ENCODE peak calls at places on chromosomes 11 and 22, in eight cellular contexts. One of them, this sample, is unnamed.
A peak's percentile ranks its signal among the peaks of the same experiment; 100 is the strongest.

GRCh38 chr11:69010964-69011623 is 2.0 kb downstream of the MRGPRF start:
- DNase-seq in esophagus muscularis mucosa: no peak
- DNase-seq in CD4-positive, CD25-positive, alpha-beta regulatory T cell: peak; percentile 53
- DNase-seq in fibroblast of lung: peak; percentile 82
- DNase-seq in uterus: peak; percentile 89
- DNase-seq in small intestine: peak; percentile 50
- DNase-seq in thoracic aorta: peak; percentile 48
- DNase-seq in brain microvascular endothelial cell: peak; percentile 46
- DNase-seq in this sample: no peak

GRCh38 chr11:38791346-38791961 is 2193.4 kb upstream of the RAG2 start:
- DNase-seq in esophagus muscularis mucosa: no peak
- DNase-seq in CD4-positive, CD25-positive, alpha-beta regulatory T cell: peak; percentile 31
- DNase-seq in fibroblast of lung: peak; percentile 61
- DNase-seq in uterus: no peak
- DNase-seq in small intestine: peak; percentile 58
- DNase-seq in thoracic aorta: no peak
- DNase-seq in brain microvascular endothelial cell: peak; percentile 66
- DNase-seq in this sample: no peak

GRCh38 chr22:45743687-45744086 is 72.1 kb downstream of the ATXN10 start:
- DNase-seq in esophagus muscularis mucosa: no peak
- DNase-seq in CD4-positive, CD25-positive, alpha-beta regulatory T cell: no peak
- DNase-seq in fibroblast of lung: no peak
- DNase-seq in uterus: no peak
- DNase-seq in small intestine: no peak
- DNase-seq in thoracic aorta: no peak
- DNase-seq in brain microvascular endothelial cell: no peak
- DNase-seq in this sample: peak; percentile 76

GRCh38 chr11:124834526-124835190 is 30.6 kb upstream of the ROBO3 start:
- DNase-seq in esophagus muscularis mucosa: no peak
- DNase-seq in CD4-positive, CD25-positive, alpha-beta regulatory T cell: no peak
- DNase-seq in fibroblast of lung: no peak
- DNase-seq in uterus: no peak
- DNase-seq in small intestine: peak; percentile 34
- DNase-seq in thoracic aorta: no peak
- DNase-seq in brain microvascular endothelial cell: no peak
- DNase-seq in this sample: no peak

GRCh38 chr22:37535159-37535558 is 15.9 kb upstream of the CARD10 start:
- DNase-seq in esophagus muscularis mucosa: no peak
- DNase-seq in CD4-positive, CD25-positive, alpha-beta regulatory T cell: no peak
- DNase-seq in fibroblast of lung: no peak
- DNase-seq in uterus: no peak
- DNase-seq in small intestine: no peak
- DNase-seq in thoracic aorta: no peak
- DNase-seq in brain microvascular endothelial cell: no peak
- DNase-seq in this sample: no peak

GRCh38 chr11:96288915-96289314 is 54.1 kb downstream of the MAML2 start:
- DNase-seq in esophagus muscularis mucosa: no peak
- DNase-seq in CD4-positive, CD25-positive, alpha-beta regulatory T cell: no peak
- DNase-seq in fibroblast of lung: no peak
- DNase-seq in uterus: no peak
- DNase-seq in small intestine: no peak
- DNase-seq in thoracic aorta: no peak
- DNase-seq in brain microvascular endothelial cell: no peak
- DNase-seq in this sample: no peak

GRCh38 chr11:36131719-36132349 is 157.4 kb downstream of the COMMD9 start:
- DNase-seq in esophagus muscularis mucosa: no peak
- DNase-seq in CD4-positive, CD25-positive, alpha-beta regulatory T cell: peak; percentile 8
- DNase-seq in fibroblast of lung: no peak
- DNase-seq in uterus: peak; percentile 63
- DNase-seq in small intestine: no peak
- DNase-seq in thoracic aorta: no peak
- DNase-seq in brain microvascular endothelial cell: peak; percentile 35
- DNase-seq in this sample: peak; percentile 65

GRCh38 chr11:12201016-12201985 is 90.9 kb downstream of the MICAL2 start:
- DNase-seq in esophagus muscularis mucosa: no peak
- DNase-seq in CD4-positive, CD25-positive, alpha-beta regulatory T cell: no peak
- DNase-seq in fibroblast of lung: peak; percentile 100
- DNase-seq in uterus: peak; percentile 50
- DNase-seq in small intestine: no peak
- DNase-seq in thoracic aorta: peak; percentile 71
- DNase-seq in brain microvascular endothelial cell: peak; percentile 99
- DNase-seq in this sample: peak; percentile 89

GRCh38 chr11:114348200-114349191 is 51.8 kb downstream of the C11orf71 start:
- DNase-seq in esophagus muscularis mucosa: no peak
- DNase-seq in CD4-positive, CD25-positive, alpha-beta regulatory T cell: peak; percentile 64
- DNase-seq in fibroblast of lung: peak; percentile 61
- DNase-seq in uterus: no peak
- DNase-seq in small intestine: peak; percentile 69
- DNase-seq in thoracic aorta: no peak
- DNase-seq in brain microvascular endothelial cell: peak; percentile 81
- DNase-seq in this sample: no peak

GRCh38 chr11:110989734-110990133 is 255.8 kb upstream of the POU2AF2 start:
- DNase-seq in esophagus muscularis mucosa: peak; percentile 77
- DNase-seq in CD4-positive, CD25-positive, alpha-beta regulatory T cell: no peak
- DNase-seq in fibroblast of lung: peak; percentile 53
- DNase-seq in uterus: peak; percentile 31
- DNase-seq in small intestine: no peak
- DNase-seq in thoracic aorta: no peak
- DNase-seq in brain microvascular endothelial cell: no peak
- DNase-seq in this sample: no peak

GRCh38 chr11:62851807-62852522 is 12.6 kb upstream of the WDR74 start:
- DNase-seq in esophagus muscularis mucosa: no peak
- DNase-seq in CD4-positive, CD25-positive, alpha-beta regulatory T cell: no peak
- DNase-seq in fibroblast of lung: no peak
- DNase-seq in uterus: no peak
- DNase-seq in small intestine: no peak
- DNase-seq in thoracic aorta: no peak
- DNase-seq in brain microvascular endothelial cell: no peak
- DNase-seq in this sample: no peak

GRCh38 chr11:73195191-73196007 is 22.7 kb upstream of the P2RY2 start:
- DNase-seq in esophagus muscularis mucosa: no peak
- DNase-seq in CD4-positive, CD25-positive, alpha-beta regulatory T cell: no peak
- DNase-seq in fibroblast of lung: peak; percentile 25
- DNase-seq in uterus: no peak
- DNase-seq in small intestine: peak; percentile 80
- DNase-seq in thoracic aorta: no peak
- DNase-seq in brain microvascular endothelial cell: peak; percentile 18
- DNase-seq in this sample: peak; percentile 40

GRCh38 chr11:118247041-118247440 is 5.1 kb downstream of the MPZL3 start:
- DNase-seq in esophagus muscularis mucosa: no peak
- DNase-seq in CD4-positive, CD25-positive, alpha-beta regulatory T cell: no peak
- DNase-seq in fibroblast of lung: no peak
- DNase-seq in uterus: no peak
- DNase-seq in small intestine: no peak
- DNase-seq in thoracic aorta: no peak
- DNase-seq in brain microvascular endothelial cell: no peak
- DNase-seq in this sample: no peak

GRCh38 chr22:27867114-27867957 is 51.7 kb downstream of the PITPNB start:
- DNase-seq in esophagus muscularis mucosa: no peak
- DNase-seq in CD4-positive, CD25-positive, alpha-beta regulatory T cell: no peak
- DNase-seq in fibroblast of lung: peak; percentile 76
- DNase-seq in uterus: no peak
- DNase-seq in small intestine: no peak
- DNase-seq in thoracic aorta: no peak
- DNase-seq in brain microvascular endothelial cell: peak; percentile 34
- DNase-seq in this sample: no peak

GRCh38 chr11:44505591-44506054 is 59.8 kb upstream of the CD82 start:
- DNase-seq in esophagus muscularis mucosa: no peak
- DNase-seq in CD4-positive, CD25-positive, alpha-beta regulatory T cell: no peak
- DNase-seq in fibroblast of lung: peak; percentile 71
- DNase-seq in uterus: no peak
- DNase-seq in small intestine: no peak
- DNase-seq in thoracic aorta: no peak
- DNase-seq in brain microvascular endothelial cell: peak; percentile 81
- DNase-seq in this sample: no peak

GRCh38 chr22:47333625-47334024 is 571.2 kb downstream of the TBC1D22A start:
- DNase-seq in esophagus muscularis mucosa: peak; percentile 62
- DNase-seq in CD4-positive, CD25-positive, alpha-beta regulatory T cell: no peak
- DNase-seq in fibroblast of lung: peak; percentile 59
- DNase-seq in uterus: no peak
- DNase-seq in small intestine: no peak
- DNase-seq in thoracic aorta: no peak
- DNase-seq in brain microvascular endothelial cell: peak; percentile 5
- DNase-seq in this sample: no peak

DNA sequence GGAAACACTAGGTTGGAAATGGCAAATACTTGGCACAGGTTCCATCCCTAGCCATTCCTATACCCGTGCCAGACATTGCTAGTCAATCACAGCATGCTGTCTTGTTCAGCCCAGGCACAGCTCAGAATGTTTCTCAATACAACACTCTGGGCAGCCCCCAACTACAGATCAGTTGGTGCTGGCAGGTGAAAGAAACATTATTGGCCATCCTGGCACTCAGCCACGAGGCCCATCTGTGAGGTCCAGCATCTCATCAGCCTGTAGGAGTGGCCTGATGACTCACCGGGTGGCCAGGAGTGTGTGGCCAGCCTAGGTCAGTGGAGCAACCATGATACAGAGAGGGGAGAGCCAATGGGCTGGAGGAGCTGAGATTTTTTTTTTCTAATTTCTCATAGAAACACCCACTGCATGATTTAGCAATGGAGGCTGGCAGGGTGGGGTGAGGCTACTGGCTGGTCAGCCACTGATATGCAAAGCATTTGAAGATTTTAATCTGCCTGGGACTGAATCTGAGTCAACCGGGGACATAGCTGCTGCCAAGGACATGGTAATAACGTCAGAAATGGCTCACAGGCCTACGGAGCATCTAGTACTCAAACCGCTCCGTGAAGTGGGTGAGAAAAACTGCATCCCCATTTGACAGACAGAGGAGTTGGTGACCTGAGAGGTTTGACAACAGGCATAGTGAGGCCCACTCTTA is 5.4 kb downstream of the MYO18B start:
- DNase-seq in esophagus muscularis mucosa: no peak
- DNase-seq in CD4-positive, CD25-positive, alpha-beta regulatory T cell: no peak
- DNase-seq in fibroblast of lung: peak; percentile 99
- DNase-seq in uterus: peak; percentile 37
- DNase-seq in small intestine: peak; percentile 38
- DNase-seq in thoracic aorta: peak; percentile 85
- DNase-seq in brain microvascular endothelial cell: peak; percentile 97
- DNase-seq in this sample: peak; percentile 97
- H3K27ac ChIP-seq in esophagus muscularis mucosa: no peak overlapping the region
- H3K27ac ChIP-seq in CD4-positive, CD25-positive, alpha-beta regulatory T cell: no peak overlapping the region
- H3K27ac ChIP-seq in fibroblast of lung: peak overlapping the region; percentile 84
- H3K27ac ChIP-seq in uterus: no peak overlapping the region
- H3K27ac ChIP-seq in small intestine: no peak overlapping the region
- H3K27ac ChIP-seq in thoracic aorta: peak overlapping the region; percentile 92
- H3K27ac ChIP-seq in brain microvascular endothelial cell: peak overlapping the region; percentile 87
- H3K27ac ChIP-seq in this sample: peak overlapping the region; percentile 86

DNA sequence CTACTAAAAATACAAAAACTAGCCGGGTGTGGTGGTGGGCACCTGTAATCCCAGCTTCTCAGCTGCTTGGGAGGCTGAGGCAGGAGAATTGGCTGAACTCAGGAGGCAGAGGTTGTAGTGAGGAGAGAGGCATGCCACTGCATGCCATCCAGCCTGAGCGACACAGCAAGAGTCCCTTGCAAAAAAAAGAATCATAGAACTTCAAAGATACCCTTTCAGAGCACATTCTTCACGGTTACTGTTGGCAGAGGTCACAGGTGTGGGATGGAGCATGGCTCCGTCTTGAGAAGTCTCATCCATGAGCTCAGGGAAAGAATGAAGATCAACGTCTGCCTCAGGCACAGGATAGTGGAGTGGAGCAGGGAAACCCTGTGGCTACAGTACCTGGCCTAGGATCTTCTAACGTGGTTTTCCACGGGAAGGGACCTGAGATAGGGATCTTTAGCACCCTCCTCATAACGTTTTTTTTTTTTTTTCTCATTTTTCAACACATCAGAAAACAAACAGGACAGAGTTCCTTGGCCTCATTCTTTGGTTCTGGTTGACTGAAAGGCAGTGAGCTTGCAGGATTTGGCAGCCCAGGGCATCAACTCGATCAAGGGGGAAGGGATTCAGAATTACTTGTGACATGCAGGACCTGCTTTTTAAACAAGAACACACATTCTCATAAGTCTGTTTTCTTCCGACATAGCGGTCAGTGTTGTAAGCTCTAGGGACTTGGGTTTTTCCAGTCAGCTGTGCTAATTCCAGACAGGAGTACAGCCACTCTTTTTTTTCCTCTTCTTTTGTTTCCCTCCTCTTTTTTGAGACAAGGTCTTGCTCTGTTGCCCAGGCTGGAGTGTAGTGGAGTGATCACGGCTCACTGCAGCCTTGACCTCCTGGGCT is 22.8 kb downstream of the F2 start:
- DNase-seq in esophagus muscularis mucosa: no peak
- DNase-seq in CD4-positive, CD25-positive, alpha-beta regulatory T cell: no peak
- DNase-seq in fibroblast of lung: no peak
- DNase-seq in uterus: no peak
- DNase-seq in small intestine: no peak
- DNase-seq in thoracic aorta: no peak
- DNase-seq in brain microvascular endothelial cell: no peak
- DNase-seq in this sample: no peak
- H3K36me3 ChIP-seq in esophagus muscularis mucosa: peaks cover 62% of the 10 kb centered on the region
- H3K36me3 ChIP-seq in CD4-positive, CD25-positive, alpha-beta regulatory T cell: peaks cover 41% of the 10 kb centered on the region
- H3K36me3 ChIP-seq in fibroblast of lung: peaks cover 9% of the 10 kb centered on the region
- H3K36me3 ChIP-seq in uterus: no peaks in the 10 kb centered on the region
- H3K36me3 ChIP-seq in small intestine: peaks cover 18% of the 10 kb centered on the region
- H3K36me3 ChIP-seq in thoracic aorta: peaks cover 21% of the 10 kb centered on the region
- H3K36me3 ChIP-seq in brain microvascular endothelial cell: peaks cover 41% of the 10 kb centered on the region
- H3K36me3 ChIP-seq in this sample: peaks cover 31% of the 10 kb centered on the region

GRCh38 chr11:328012-328411 is 7.4 kb upstream of the IFITM3 start:
- DNase-seq in esophagus muscularis mucosa: no peak
- DNase-seq in CD4-positive, CD25-positive, alpha-beta regulatory T cell: no peak
- DNase-seq in fibroblast of lung: no peak
- DNase-seq in uterus: no peak
- DNase-seq in small intestine: no peak
- DNase-seq in thoracic aorta: no peak
- DNase-seq in brain microvascular endothelial cell: no peak
- DNase-seq in this sample: peak; percentile 57

GRCh38 chr11:326592-326841 is 5.9 kb upstream of the IFITM3 start:
- DNase-seq in esophagus muscularis mucosa: no peak
- DNase-seq in CD4-positive, CD25-positive, alpha-beta regulatory T cell: no peak
- DNase-seq in fibroblast of lung: no peak
- DNase-seq in uterus: no peak
- DNase-seq in small intestine: no peak
- DNase-seq in thoracic aorta: no peak
- DNase-seq in brain microvascular endothelial cell: no peak
- DNase-seq in this sample: no peak

GRCh38 chr11:326842-327580 is 6.4 kb upstream of the IFITM3 start:
- DNase-seq in esophagus muscularis mucosa: peak; percentile 97
- DNase-seq in CD4-positive, CD25-positive, alpha-beta regulatory T cell: peak; percentile 74
- DNase-seq in fibroblast of lung: peak; percentile 38
- DNase-seq in uterus: peak; percentile 88
- DNase-seq in small intestine: peak; percentile 50
- DNase-seq in thoracic aorta: peak; percentile 38
- DNase-seq in brain microvascular endothelial cell: peak; percentile 59
- DNase-seq in this sample: peak; percentile 92

GRCh38 chr11:325796-326591 is 5.3 kb upstream of the IFITM3 start:
- DNase-seq in esophagus muscularis mucosa: no peak
- DNase-seq in CD4-positive, CD25-positive, alpha-beta regulatory T cell: no peak
- DNase-seq in fibroblast of lung: no peak
- DNase-seq in uterus: peak; percentile 17
- DNase-seq in small intestine: no peak
- DNase-seq in thoracic aorta: no peak
- DNase-seq in brain microvascular endothelial cell: no peak
- DNase-seq in this sample: peak; percentile 64

GRCh38 chr11:327581-327923 is 6.9 kb upstream of the IFITM3 start:
- DNase-seq in esophagus muscularis mucosa: no peak
- DNase-seq in CD4-positive, CD25-positive, alpha-beta regulatory T cell: no peak
- DNase-seq in fibroblast of lung: no peak
- DNase-seq in uterus: no peak
- DNase-seq in small intestine: no peak
- DNase-seq in thoracic aorta: no peak
- DNase-seq in brain microvascular endothelial cell: no peak
- DNase-seq in this sample: no peak
- H3K27ac ChIP-seq in esophagus muscularis mucosa: peak overlapping the region; percentile 86
- H3K27ac ChIP-seq in CD4-positive, CD25-positive, alpha-beta regulatory T cell: peak overlapping the region; percentile 79
- H3K27ac ChIP-seq in fibroblast of lung: no peak overlapping the region
- H3K27ac ChIP-seq in uterus: peak overlapping the region; percentile 91
- H3K27ac ChIP-seq in small intestine: no peak overlapping the region
- H3K27ac ChIP-seq in thoracic aorta: peak overlapping the region; percentile 70
- H3K27ac ChIP-seq in brain microvascular endothelial cell: peak overlapping the region; percentile 56
- H3K27ac ChIP-seq in this sample: peak overlapping the region; percentile 88

GRCh38 chr11:131816046-131816445 is 445.6 kb downstream of the NTM start:
- DNase-seq in esophagus muscularis mucosa: no peak
- DNase-seq in CD4-positive, CD25-positive, alpha-beta regulatory T cell: no peak
- DNase-seq in fibroblast of lung: no peak
- DNase-seq in uterus: no peak
- DNase-seq in small intestine: no peak
- DNase-seq in thoracic aorta: no peak
- DNase-seq in brain microvascular endothelial cell: peak; percentile 14
- DNase-seq in this sample: no peak
- H3K36me3 ChIP-seq in esophagus muscularis mucosa: no peaks in the 10 kb centered on the region
- H3K36me3 ChIP-seq in CD4-positive, CD25-positive, alpha-beta regulatory T cell: no peaks in the 10 kb centered on the region
- H3K36me3 ChIP-seq in fibroblast of lung: no peaks in the 10 kb centered on the region
- H3K36me3 ChIP-seq in uterus: no peaks in the 10 kb centered on the region
- H3K36me3 ChIP-seq in small intestine: no peaks in the 10 kb centered on the region
- H3K36me3 ChIP-seq in thoracic aorta: no peaks in the 10 kb centered on the region
- H3K36me3 ChIP-seq in brain microvascular endothelial cell: no peaks in the 10 kb centered on the region
- H3K36me3 ChIP-seq in this sample: no peaks in the 10 kb centered on the region

This sample was measured in ascending aorta.